ENCODE peak calls at places on chromosomes 5 and 9, in four cellular contexts. One of them, this sample, is unnamed.

GRCh38 chr9:95120781-95121370 is 196.6 kb downstream of the FANCC start:
- DNase-seq in GM12878: no peak
- DNase-seq in A549: no peak
- DNase-seq in fibroblast of lung: no peak
- DNase-seq in this sample: no peak

GRCh38 chr5:891837-892389 is 688 bp downstream of the BRD9 start:
- DNase-seq in GM12878: no peak
- DNase-seq in A549: peak
- DNase-seq in fibroblast of lung: peak
- DNase-seq in this sample: peak

GRCh38 chr5:7794301-7794700 is 56.6 kb downstream of the CFAP90 start:
- DNase-seq in GM12878: peak
- DNase-seq in A549: no peak
- DNase-seq in fibroblast of lung: no peak
- DNase-seq in this sample: no peak

GRCh38 chr9:69085523-69086283 is 50.2 kb downstream of the FXN start:
- DNase-seq in GM12878: no peak
- DNase-seq in A549: no peak
- DNase-seq in fibroblast of lung: peak
- DNase-seq in this sample: peak

GRCh38 chr9:137398561-137399468 is 24.1 kb downstream of the EXD3 start:
- DNase-seq in GM12878: no peak
- DNase-seq in A549: no peak
- DNase-seq in fibroblast of lung: no peak
- DNase-seq in this sample: no peak

GRCh38 chr5:100902406-100903035 is 561 bp downstream of the ST8SIA4 start:
- DNase-seq in GM12878: no peak
- DNase-seq in A549: no peak
- DNase-seq in fibroblast of lung: no peak
- DNase-seq in this sample: peak

GRCh38 chr9:85740821-85741111 is 988 bp downstream of the AGTPBP1 start:
- DNase-seq in GM12878: no peak
- DNase-seq in A549: no peak
- DNase-seq in fibroblast of lung: no peak
- DNase-seq in this sample: no peak

GRCh38 chr9:136775191-136775590 is 10.9 kb upstream of the LCN15 start:
- DNase-seq in GM12878: no peak
- DNase-seq in A549: no peak
- DNase-seq in fibroblast of lung: no peak
- DNase-seq in this sample: no peak

GRCh38 chr9:70484232-70485130 is 70.0 kb upstream of the KLF9 start:
- DNase-seq in GM12878: no peak
- DNase-seq in A549: peak
- DNase-seq in fibroblast of lung: peak
- DNase-seq in this sample: peak

GRCh38 chr9:129620669-129621295 is at the start of gene C9orf50:
- DNase-seq in GM12878: no peak
- DNase-seq in A549: no peak
- DNase-seq in fibroblast of lung: no peak
- DNase-seq in this sample: peak

GRCh38 chr5:127959152-127959764 is 124.3 kb upstream of the SLC12A2 start:
- DNase-seq in GM12878: no peak
- DNase-seq in A549: peak
- DNase-seq in fibroblast of lung: peak
- DNase-seq in this sample: peak

GRCh38 chr5:127957183-127957582 is 126.4 kb upstream of the SLC12A2 start:
- DNase-seq in GM12878: no peak
- DNase-seq in A549: peak
- DNase-seq in fibroblast of lung: peak
- DNase-seq in this sample: peak

GRCh38 chr5:127958421-127959011 is 125.0 kb upstream of the SLC12A2 start:
- DNase-seq in GM12878: no peak
- DNase-seq in A549: no peak
- DNase-seq in fibroblast of lung: no peak
- DNase-seq in this sample: no peak

GRCh38 chr5:127960126-127960744 is 123.3 kb upstream of the SLC12A2 start:
- DNase-seq in GM12878: no peak
- DNase-seq in A549: no peak
- DNase-seq in fibroblast of lung: no peak
- DNase-seq in this sample: no peak

GRCh38 chr5:127957701-127958190 is 125.8 kb upstream of the SLC12A2 start:
- DNase-seq in GM12878: no peak
- DNase-seq in A549: no peak
- DNase-seq in fibroblast of lung: no peak
- DNase-seq in this sample: no peak
- H3K4me2 ChIP-seq in GM12878: no peak
- H3K4me2 ChIP-seq in A549: peak
- H3K4me2 ChIP-seq in fibroblast of lung: no peak
- H3K4me2 ChIP-seq in this sample: no peak

GRCh38 chr5:45532826-45533624 is 163.2 kb downstream of the HCN1 start:
- DNase-seq in GM12878: no peak
- DNase-seq in A549: no peak
- DNase-seq in fibroblast of lung: no peak
- DNase-seq in this sample: no peak
- H3K27ac ChIP-seq in GM12878: no peak
- H3K27ac ChIP-seq in A549: no peak
- H3K27ac ChIP-seq in fibroblast of lung: no peak
- H3K27ac ChIP-seq in this sample: no peak

DNA sequence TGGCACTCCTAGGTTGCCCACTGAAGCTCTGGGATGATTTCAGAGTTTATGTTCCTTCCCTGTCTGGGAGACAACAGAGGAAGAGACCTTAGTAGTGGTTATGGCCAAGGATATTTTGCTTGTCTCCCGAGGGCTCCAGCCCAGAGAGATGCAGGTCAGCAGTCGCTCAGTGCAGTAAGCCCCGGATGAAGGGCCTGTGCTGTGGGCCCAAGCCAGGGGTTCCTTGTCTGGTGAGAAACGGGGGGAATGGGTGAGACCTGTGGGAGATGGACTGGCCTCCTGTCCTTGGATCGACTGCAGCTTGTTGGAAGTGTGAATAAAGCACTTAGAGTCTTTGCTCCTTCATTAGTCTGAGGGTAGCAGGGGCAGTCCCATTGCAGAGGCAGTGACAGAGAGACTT is 260.7 kb upstream of the RIOK2 start:
- DNase-seq in GM12878: no peak
- DNase-seq in A549: no peak
- DNase-seq in fibroblast of lung: no peak
- DNase-seq in this sample: no peak
- H3K4me2 ChIP-seq in GM12878: no peak
- H3K4me2 ChIP-seq in A549: no peak
- H3K4me2 ChIP-seq in fibroblast of lung: no peak
- H3K4me2 ChIP-seq in this sample: no peak

GRCh38 chr5:122264610-122265009 is 47.4 kb upstream of the SNCAIP start:
- DNase-seq in GM12878: no peak
- DNase-seq in A549: no peak
- DNase-seq in fibroblast of lung: peak
- DNase-seq in this sample: no peak

GRCh38 chr5:122267195-122267594 is 44.8 kb upstream of the SNCAIP start:
- DNase-seq in GM12878: no peak
- DNase-seq in A549: no peak
- DNase-seq in fibroblast of lung: no peak
- DNase-seq in this sample: no peak

GRCh38 chr5:122259995-122260394 is 52.0 kb upstream of the SNCAIP start:
- DNase-seq in GM12878: no peak
- DNase-seq in A549: no peak
- DNase-seq in fibroblast of lung: peak
- DNase-seq in this sample: peak

GRCh38 chr5:122262107-122262506 is 49.9 kb upstream of the SNCAIP start:
- DNase-seq in GM12878: no peak
- DNase-seq in A549: no peak
- DNase-seq in fibroblast of lung: peak
- DNase-seq in this sample: peak

DNA sequence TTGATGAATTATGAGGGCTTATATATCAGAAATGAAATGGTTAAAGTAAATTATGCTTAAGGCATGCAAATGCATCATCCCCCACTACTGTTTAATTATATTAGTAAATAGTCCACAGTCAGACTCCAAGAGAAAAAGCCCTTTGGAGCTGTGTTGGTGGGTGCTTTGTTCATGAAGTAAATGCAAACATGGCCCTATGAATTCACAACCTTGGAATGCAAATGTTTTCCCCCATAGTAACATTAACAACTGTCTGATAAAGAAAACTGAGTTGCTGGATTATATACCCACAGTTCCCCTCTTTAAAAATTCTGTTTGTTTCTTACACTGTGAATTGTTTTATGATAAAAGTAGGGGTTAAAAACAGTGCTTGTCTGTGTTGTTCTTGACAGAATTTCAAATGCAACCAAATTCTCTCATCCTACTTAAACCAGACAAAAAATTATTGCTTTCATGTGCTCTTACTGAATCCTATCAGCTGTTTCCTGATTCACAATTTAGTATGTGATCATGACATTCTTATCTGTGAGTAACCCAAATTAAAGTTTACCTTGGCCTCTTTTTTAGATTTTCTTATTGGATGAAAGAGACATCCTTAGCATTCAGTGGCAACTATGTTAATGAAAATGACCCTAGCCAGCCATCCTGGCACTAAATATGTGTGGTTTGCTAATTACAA is 48.5 kb upstream of the SNCAIP start:
- DNase-seq in GM12878: no peak
- DNase-seq in A549: no peak
- DNase-seq in fibroblast of lung: peak
- DNase-seq in this sample: peak
- H3K27ac ChIP-seq in GM12878: no peak
- H3K27ac ChIP-seq in A549: no peak
- H3K27ac ChIP-seq in fibroblast of lung: no peak
- H3K27ac ChIP-seq in this sample: peak

DNA sequence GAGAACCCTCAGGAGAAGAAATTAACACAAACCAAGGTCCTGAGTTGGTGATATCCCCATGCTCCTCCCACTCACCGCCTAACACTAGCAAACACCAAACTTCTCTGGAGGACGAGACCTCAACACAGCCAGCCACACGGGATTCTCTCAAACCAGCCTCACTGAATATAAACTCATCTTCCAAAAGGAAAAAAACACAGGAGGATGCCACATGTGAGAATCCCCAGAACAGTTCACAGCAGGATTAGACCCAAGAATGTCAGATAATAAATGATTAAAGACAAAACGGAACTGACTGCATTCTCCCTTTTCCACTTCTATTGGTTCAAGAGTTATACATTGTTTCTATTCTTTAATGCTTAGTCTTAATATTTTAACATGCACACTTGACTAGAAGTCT is 89.2 kb downstream of the LPAR1 start:
- DNase-seq in GM12878: no peak
- DNase-seq in A549: no peak
- DNase-seq in fibroblast of lung: no peak
- DNase-seq in this sample: no peak
- H3K4me2 ChIP-seq in GM12878: no peak
- H3K4me2 ChIP-seq in A549: no peak
- H3K4me2 ChIP-seq in fibroblast of lung: no peak
- H3K4me2 ChIP-seq in this sample: no peak

DNA sequence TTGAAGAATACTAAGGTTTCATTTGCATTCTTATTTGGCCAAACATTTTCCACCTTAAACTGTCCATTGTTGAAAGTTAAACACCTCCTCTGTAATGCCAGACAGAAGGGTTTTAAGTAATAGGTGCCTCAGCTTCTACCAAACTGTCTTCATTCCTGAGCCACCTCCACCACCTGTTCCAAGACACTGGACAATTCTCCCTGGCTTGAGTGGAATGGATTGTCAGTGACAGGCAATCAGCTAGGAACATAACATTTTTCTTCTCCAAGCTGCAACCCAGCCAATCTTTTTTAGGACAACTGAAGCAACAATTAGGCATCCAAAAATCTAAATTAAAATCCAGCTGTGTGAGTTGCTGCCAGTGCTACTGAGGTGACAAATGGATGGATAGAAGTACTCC is 73.9 kb upstream of the ICE1 start:
- DNase-seq in GM12878: no peak
- DNase-seq in A549: no peak
- DNase-seq in fibroblast of lung: no peak
- DNase-seq in this sample: no peak
- H3K27ac ChIP-seq in GM12878: no peak
- H3K27ac ChIP-seq in A549: peak
- H3K27ac ChIP-seq in fibroblast of lung: no peak
- H3K27ac ChIP-seq in this sample: no peak

DNA sequence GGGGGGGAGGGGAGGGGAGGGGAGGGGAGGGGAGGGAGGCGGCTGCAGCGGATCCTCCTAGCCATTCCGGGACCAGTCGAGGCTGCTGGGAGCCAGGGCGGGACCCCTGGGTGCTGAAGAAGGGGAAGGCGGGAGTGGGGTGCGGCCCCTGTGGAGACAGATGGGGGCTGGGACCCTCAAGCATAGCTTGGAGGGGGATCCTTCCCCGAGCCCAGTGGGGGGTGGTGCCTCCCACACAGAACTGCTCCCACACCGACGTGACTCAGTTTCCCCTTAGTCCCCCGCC is 450 bp downstream of the PDLIM7 start:
- DNase-seq in GM12878: no peak
- DNase-seq in A549: no peak
- DNase-seq in fibroblast of lung: no peak
- DNase-seq in this sample: no peak
- H3K4me2 ChIP-seq in GM12878: peak
- H3K4me2 ChIP-seq in A549: peak
- H3K4me2 ChIP-seq in fibroblast of lung: peak
- H3K4me2 ChIP-seq in this sample: peak

DNA sequence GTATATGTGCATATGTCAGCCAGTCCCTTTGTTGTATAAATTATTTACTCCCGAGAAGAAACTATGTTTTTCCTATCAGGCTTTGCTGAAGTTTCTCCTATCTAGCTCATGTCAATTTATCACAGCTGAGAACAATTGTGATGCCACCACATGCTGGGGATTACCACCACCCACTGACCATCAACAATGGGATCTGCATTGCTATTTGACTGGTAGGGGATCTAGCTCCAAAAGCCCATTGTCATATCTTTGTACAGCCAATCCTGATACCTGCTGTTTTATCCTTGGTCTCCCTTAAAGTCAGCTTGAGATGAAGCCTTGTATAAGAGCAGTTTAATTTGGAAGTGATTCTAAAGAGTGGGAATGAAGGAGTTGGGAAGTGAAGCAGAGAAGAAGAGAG is 53.9 kb upstream of the KCNN2 start:
- DNase-seq in GM12878: no peak
- DNase-seq in A549: no peak
- DNase-seq in fibroblast of lung: no peak
- DNase-seq in this sample: no peak
- H3K27ac ChIP-seq in GM12878: no peak
- H3K27ac ChIP-seq in A549: no peak
- H3K27ac ChIP-seq in fibroblast of lung: no peak
- H3K27ac ChIP-seq in this sample: no peak